ENCODE peak calls at places on chromosomes 11 and 22, in five cellular contexts. One of them, this sample, is unnamed.
A peak's percentile ranks its signal among the peaks of the same experiment; 100 is the strongest.

GRCh38 chr22:31085928-31086327 is 4.8 kb downstream of the SMTN start:
- DNase-seq in activated CD8-positive, alpha-beta memory T cell treated with anti-CD3 and anti-CD28 coated beads, Interleukin-2, amount 10 ng/mL, durations not matched to agents 7 days and 5 days: no peak
- DNase-seq in caudate nucleus: no peak
- DNase-seq in cerebellum: no peak
- DNase-seq in EH: no peak
- DNase-seq in this sample: no peak

GRCh38 chr11:37978647-37979046 is 1380.6 kb upstream of the RAG2 start:
- DNase-seq in activated CD8-positive, alpha-beta memory T cell treated with anti-CD3 and anti-CD28 coated beads, Interleukin-2, amount 10 ng/mL, durations not matched to agents 7 days and 5 days: no peak
- DNase-seq in caudate nucleus: no peak
- DNase-seq in cerebellum: no peak
- DNase-seq in EH: no peak
- DNase-seq in this sample: no peak

GRCh38 chr11:6850526-6850925 is 5.0 kb downstream of the OR10A5 start:
- DNase-seq in activated CD8-positive, alpha-beta memory T cell treated with anti-CD3 and anti-CD28 coated beads, Interleukin-2, amount 10 ng/mL, durations not matched to agents 7 days and 5 days: no peak
- DNase-seq in caudate nucleus: no peak
- DNase-seq in cerebellum: no peak
- DNase-seq in EH: no peak
- DNase-seq in this sample: no peak

GRCh38 chr11:56750190-56750589 is 1.7 kb upstream of the OR9G4 start:
- DNase-seq in activated CD8-positive, alpha-beta memory T cell treated with anti-CD3 and anti-CD28 coated beads, Interleukin-2, amount 10 ng/mL, durations not matched to agents 7 days and 5 days: no peak
- DNase-seq in caudate nucleus: no peak
- DNase-seq in cerebellum: no peak
- DNase-seq in EH: no peak
- DNase-seq in this sample: no peak

GRCh38 chr11:35943761-35944502 is at the start of gene LDLRAD3:
- DNase-seq in activated CD8-positive, alpha-beta memory T cell treated with anti-CD3 and anti-CD28 coated beads, Interleukin-2, amount 10 ng/mL, durations not matched to agents 7 days and 5 days: no peak
- DNase-seq in caudate nucleus: peak; percentile 70
- DNase-seq in cerebellum: peak; percentile 86
- DNase-seq in EH: peak; percentile 78
- DNase-seq in this sample: peak; percentile 50

GRCh38 chr22:30208631-30209603 is 37.6 kb downstream of the LIF start:
- DNase-seq in activated CD8-positive, alpha-beta memory T cell treated with anti-CD3 and anti-CD28 coated beads, Interleukin-2, amount 10 ng/mL, durations not matched to agents 7 days and 5 days: no peak
- DNase-seq in caudate nucleus: peak; percentile 9
- DNase-seq in cerebellum: no peak
- DNase-seq in EH: peak; percentile 91
- DNase-seq in this sample: no peak

GRCh38 chr22:23912293-23912903 is 18.2 kb downstream of the MIF start:
- DNase-seq in activated CD8-positive, alpha-beta memory T cell treated with anti-CD3 and anti-CD28 coated beads, Interleukin-2, amount 10 ng/mL, durations not matched to agents 7 days and 5 days: peak; percentile 28
- DNase-seq in caudate nucleus: no peak
- DNase-seq in cerebellum: no peak
- DNase-seq in EH: no peak
- DNase-seq in this sample: no peak

GRCh38 chr11:29321293-29322132 is 695.3 kb downstream of the KCNA4 start:
- DNase-seq in activated CD8-positive, alpha-beta memory T cell treated with anti-CD3 and anti-CD28 coated beads, Interleukin-2, amount 10 ng/mL, durations not matched to agents 7 days and 5 days: no peak
- DNase-seq in caudate nucleus: no peak
- DNase-seq in cerebellum: no peak
- DNase-seq in EH: peak; percentile 51
- DNase-seq in this sample: no peak

GRCh38 chr11:60390389-60390788 is 5.9 kb upstream of the MS4A14 start:
- DNase-seq in activated CD8-positive, alpha-beta memory T cell treated with anti-CD3 and anti-CD28 coated beads, Interleukin-2, amount 10 ng/mL, durations not matched to agents 7 days and 5 days: no peak
- DNase-seq in caudate nucleus: no peak
- DNase-seq in cerebellum: no peak
- DNase-seq in EH: no peak
- DNase-seq in this sample: no peak

GRCh38 chr22:48811885-48812284 is 1015.8 kb downstream of the BRD1 start:
- DNase-seq in activated CD8-positive, alpha-beta memory T cell treated with anti-CD3 and anti-CD28 coated beads, Interleukin-2, amount 10 ng/mL, durations not matched to agents 7 days and 5 days: no peak
- DNase-seq in caudate nucleus: no peak
- DNase-seq in cerebellum: no peak
- DNase-seq in EH: no peak
- DNase-seq in this sample: no peak

GRCh38 chr11:116946414-116946813 is 109.0 kb upstream of the APOA1 start:
- DNase-seq in activated CD8-positive, alpha-beta memory T cell treated with anti-CD3 and anti-CD28 coated beads, Interleukin-2, amount 10 ng/mL, durations not matched to agents 7 days and 5 days: no peak
- DNase-seq in caudate nucleus: no peak
- DNase-seq in cerebellum: no peak
- DNase-seq in EH: peak; percentile 76
- DNase-seq in this sample: no peak

GRCh38 chr11:72783144-72783910 is 10.5 kb downstream of the STARD10 start:
- DNase-seq in activated CD8-positive, alpha-beta memory T cell treated with anti-CD3 and anti-CD28 coated beads, Interleukin-2, amount 10 ng/mL, durations not matched to agents 7 days and 5 days: no peak
- DNase-seq in caudate nucleus: no peak
- DNase-seq in cerebellum: no peak
- DNase-seq in EH: no peak
- DNase-seq in this sample: no peak

GRCh38 chr11:131923309-131923708 is 552.9 kb downstream of the NTM start:
- DNase-seq in activated CD8-positive, alpha-beta memory T cell treated with anti-CD3 and anti-CD28 coated beads, Interleukin-2, amount 10 ng/mL, durations not matched to agents 7 days and 5 days: no peak
- DNase-seq in caudate nucleus: no peak
- DNase-seq in cerebellum: no peak
- DNase-seq in EH: no peak
- DNase-seq in this sample: no peak

GRCh38 chr11:119222308-119222707 is 16.2 kb downstream of the CBL start:
- DNase-seq in activated CD8-positive, alpha-beta memory T cell treated with anti-CD3 and anti-CD28 coated beads, Interleukin-2, amount 10 ng/mL, durations not matched to agents 7 days and 5 days: no peak
- DNase-seq in caudate nucleus: no peak
- DNase-seq in cerebellum: peak; percentile 36
- DNase-seq in EH: peak; percentile 75
- DNase-seq in this sample: no peak

GRCh38 chr11:120185678-120186407 is 25.0 kb upstream of the OAF start:
- DNase-seq in activated CD8-positive, alpha-beta memory T cell treated with anti-CD3 and anti-CD28 coated beads, Interleukin-2, amount 10 ng/mL, durations not matched to agents 7 days and 5 days: no peak
- DNase-seq in caudate nucleus: no peak
- DNase-seq in cerebellum: no peak
- DNase-seq in EH: no peak
- DNase-seq in this sample: no peak

GRCh38 chr22:43477151-43477725 is 65.4 kb downstream of the MPPED1 start:
- DNase-seq in activated CD8-positive, alpha-beta memory T cell treated with anti-CD3 and anti-CD28 coated beads, Interleukin-2, amount 10 ng/mL, durations not matched to agents 7 days and 5 days: no peak
- DNase-seq in caudate nucleus: no peak
- DNase-seq in cerebellum: no peak
- DNase-seq in EH: no peak
- DNase-seq in this sample: no peak

GRCh38 chr22:42299586-42300285 is 29.3 kb upstream of the TCF20 start:
- DNase-seq in activated CD8-positive, alpha-beta memory T cell treated with anti-CD3 and anti-CD28 coated beads, Interleukin-2, amount 10 ng/mL, durations not matched to agents 7 days and 5 days: peak; percentile 51
- DNase-seq in caudate nucleus: no peak
- DNase-seq in cerebellum: no peak
- DNase-seq in EH: no peak
- DNase-seq in this sample: no peak

GRCh38 chr22:23404689-23405365 is 175.3 kb downstream of the IGLL1 start:
- DNase-seq in activated CD8-positive, alpha-beta memory T cell treated with anti-CD3 and anti-CD28 coated beads, Interleukin-2, amount 10 ng/mL, durations not matched to agents 7 days and 5 days: no peak
- DNase-seq in caudate nucleus: no peak
- DNase-seq in cerebellum: no peak
- DNase-seq in EH: peak; percentile 65
- DNase-seq in this sample: no peak

GRCh38 chr22:48566741-48567140 is 1260.9 kb downstream of the BRD1 start:
- DNase-seq in activated CD8-positive, alpha-beta memory T cell treated with anti-CD3 and anti-CD28 coated beads, Interleukin-2, amount 10 ng/mL, durations not matched to agents 7 days and 5 days: no peak
- DNase-seq in caudate nucleus: no peak
- DNase-seq in cerebellum: no peak
- DNase-seq in EH: no peak
- DNase-seq in this sample: no peak

GRCh38 chr11:79708319-79708928 is 267.6 kb upstream of the TENM4 start:
- DNase-seq in activated CD8-positive, alpha-beta memory T cell treated with anti-CD3 and anti-CD28 coated beads, Interleukin-2, amount 10 ng/mL, durations not matched to agents 7 days and 5 days: no peak
- DNase-seq in caudate nucleus: no peak
- DNase-seq in cerebellum: no peak
- DNase-seq in EH: peak; percentile 44
- DNase-seq in this sample: no peak

GRCh38 chr11:75850787-75851186 is 35.8 kb downstream of the UVRAG start:
- DNase-seq in activated CD8-positive, alpha-beta memory T cell treated with anti-CD3 and anti-CD28 coated beads, Interleukin-2, amount 10 ng/mL, durations not matched to agents 7 days and 5 days: no peak
- DNase-seq in caudate nucleus: no peak
- DNase-seq in cerebellum: peak; percentile 30
- DNase-seq in EH: peak; percentile 42
- DNase-seq in this sample: no peak

GRCh38 chr11:99686838-99687237 is 666.1 kb downstream of the CNTN5 start:
- DNase-seq in activated CD8-positive, alpha-beta memory T cell treated with anti-CD3 and anti-CD28 coated beads, Interleukin-2, amount 10 ng/mL, durations not matched to agents 7 days and 5 days: no peak
- DNase-seq in caudate nucleus: no peak
- DNase-seq in cerebellum: no peak
- DNase-seq in EH: no peak
- DNase-seq in this sample: no peak

This sample was measured in anterior cingulate cortex.